ENCODE peak calls at places on chromosomes 7 and 10, in six cellular contexts. P is BJ, K is astrocyte of the spinal cord, F is fibroblast of villous mesenchyme, Z is upper lobe of right lung, R is cardiac fibroblast. S is an unnamed sample.

GRCh38 chr7:139231513-139232376 is 708 bp downstream of the UBN2 start:
- DNase-seq in P (no peak), K (no peak), F (peak; percentile 48), Z (peak; percentile 70), R (peak; percentile 35), S (peak; percentile 12)

GRCh38 chr10:127398140-127398966 is 150.8 kb upstream of the NPS start:
- DNase-seq in P (peak; percentile 22), K (peak; percentile 69), F (peak; percentile 16), Z (no peak), R (peak; percentile 13), S (no peak)

GRCh38 chr7:101602484-101603241 is 26.4 kb downstream of the MYL10 start:
- DNase-seq in P (no peak), K (peak; percentile 60), F (peak; percentile 83), Z (peak; percentile 87), R (peak; percentile 78), S (peak; percentile 81)

GRCh38 chr7:127930341-127931328 is 100.6 kb downstream of the LRRC4 start:
- DNase-seq in P (no peak), K (no peak), F (no peak), Z (no peak), R (no peak), S (no peak)

GRCh38 chr10:129959544-129960492 is 4.3 kb downstream of the EBF3 start:
- DNase-seq in P (no peak), K (no peak), F (no peak), Z (no peak), R (peak; percentile 72), S (no peak)

GRCh38 chr7:96985992-96986391 is 19.4 kb upstream of the DLX6 start:
- DNase-seq in P (no peak), K (no peak), F (no peak), Z (no peak), R (no peak), S (no peak)

GRCh38 chr10:15321431-15322321 is 49.4 kb downstream of the FAM171A1 start:
- DNase-seq in P (peak; percentile 23), K (peak; percentile 46), F (peak; percentile 86), Z (no peak), R (peak; percentile 88), S (no peak)

GRCh38 chr10:6738464-6738824 is 158.4 kb upstream of the PRKCQ start:
- DNase-seq in P (no peak), K (peak; percentile 37), F (peak; percentile 54), Z (no peak), R (no peak), S (no peak)

GRCh38 chr7:1544896-1545416 is 11.0 kb downstream of the TMEM184A start:
- DNase-seq in P (no peak), K (no peak), F (no peak), Z (no peak), R (no peak), S (no peak)

GRCh38 chr7:1544178-1544895 is 11.7 kb downstream of the TMEM184A start:
- DNase-seq in P (no peak), K (no peak), F (no peak), Z (no peak), R (no peak), S (no peak)

GRCh38 chr7:1546909-1547776 is 8.9 kb downstream of the TMEM184A start:
- DNase-seq in P (no peak), K (no peak), F (no peak), Z (no peak), R (no peak), S (no peak)

GRCh38 chr7:1546274-1546908 is 9.6 kb downstream of the TMEM184A start:
- DNase-seq in P (no peak), K (no peak), F (no peak), Z (no peak), R (no peak), S (no peak)

DNA sequence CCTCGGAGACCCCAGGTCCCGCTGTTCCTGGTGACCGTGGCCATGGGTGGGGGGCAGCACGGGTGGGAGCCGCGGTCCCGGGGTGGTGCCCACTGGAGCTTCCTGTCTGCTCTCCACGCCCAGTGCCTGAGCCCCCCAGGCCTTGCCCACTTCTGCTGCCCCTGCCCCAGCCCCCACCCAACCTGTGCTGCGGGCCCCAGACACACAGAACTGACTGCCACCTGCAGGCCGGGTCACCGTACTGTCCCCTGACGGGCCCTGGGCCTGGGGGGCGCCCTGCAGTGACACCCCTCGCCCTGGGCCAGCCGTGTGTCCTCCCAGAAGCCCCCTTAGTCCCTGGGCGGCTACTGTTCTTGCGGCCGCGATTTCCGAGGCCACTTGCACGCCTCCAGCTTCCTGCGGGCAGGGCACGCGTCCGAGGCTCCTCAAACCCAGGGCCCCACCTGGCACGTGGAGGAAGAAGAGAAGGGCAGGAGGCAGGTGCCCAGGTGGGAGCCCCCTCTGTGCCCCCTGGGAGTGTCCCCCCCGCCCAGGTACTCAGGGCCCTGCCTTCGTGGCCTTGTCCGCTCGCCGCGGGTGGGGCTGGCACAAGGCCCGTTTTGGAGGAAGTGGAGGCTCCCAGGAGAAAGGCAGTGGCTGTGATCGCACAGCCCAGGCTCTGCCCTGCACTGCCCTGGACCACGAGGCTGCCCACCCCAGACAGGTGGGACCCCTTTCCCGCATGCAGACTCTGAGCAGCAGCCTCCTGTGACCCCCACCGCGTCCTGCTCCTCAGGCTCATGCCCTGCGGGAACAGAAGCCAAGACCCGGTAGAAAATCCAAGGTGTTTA is 10.4 kb downstream of the TMEM184A start:
- DNase-seq in P (no peak), K (no peak), F (no peak), Z (no peak), R (no peak), S (no peak)
- TF ChIP-seq CTCF in P (no peak), K (no peak), F (no peak), Z (no peak), R (no peak), S (no peak)

DNA sequence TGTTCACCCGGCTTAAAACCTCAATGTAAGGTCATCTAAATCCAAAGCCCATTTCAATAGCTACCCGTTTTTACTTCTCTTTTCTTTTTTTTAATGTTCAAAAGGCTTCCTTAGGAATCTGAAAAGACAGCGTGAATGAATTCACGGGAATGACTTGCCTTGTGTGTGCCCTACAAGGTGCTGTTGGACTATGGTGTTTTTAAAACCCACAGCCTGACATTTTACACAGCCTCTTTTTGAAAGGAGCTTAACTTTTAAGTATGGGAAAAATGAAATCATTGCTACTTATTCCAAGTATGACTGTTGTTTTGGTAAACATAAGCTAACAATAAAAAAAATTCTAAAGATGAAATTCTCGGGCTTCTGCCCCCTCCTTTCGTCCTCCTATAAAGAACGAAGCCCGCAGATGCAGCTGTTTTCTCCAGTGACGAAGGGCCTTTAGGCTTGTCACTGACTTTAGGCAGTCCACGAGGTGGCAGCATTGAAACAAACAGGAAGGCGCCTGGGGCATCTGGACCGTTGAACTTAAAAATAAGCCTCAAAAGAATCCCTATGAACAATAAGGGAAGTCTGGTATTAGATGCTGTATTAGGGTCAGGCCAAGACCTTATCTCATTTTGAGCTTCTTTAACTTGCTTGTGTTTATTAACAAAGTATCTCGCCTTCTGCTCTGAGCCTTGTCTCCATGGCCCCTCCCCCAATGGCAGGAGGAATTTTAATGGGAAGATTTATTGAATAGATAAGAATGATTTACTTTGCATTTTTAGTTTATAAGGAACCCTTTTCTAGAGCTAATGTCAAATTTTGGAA is 141.2 kb downstream of the NRP1 start:
- DNase-seq in P (peak; percentile 47), K (peak; percentile 91), F (peak; percentile 97), Z (peak; percentile 75), R (peak; percentile 93), S (peak; percentile 50)
- TF ChIP-seq CTCF in P (peak; percentile 81), K (peak; percentile 77), F (peak; percentile 81), Z (peak; percentile 85), R (peak; percentile 72), S (peak; percentile 87)

DNA sequence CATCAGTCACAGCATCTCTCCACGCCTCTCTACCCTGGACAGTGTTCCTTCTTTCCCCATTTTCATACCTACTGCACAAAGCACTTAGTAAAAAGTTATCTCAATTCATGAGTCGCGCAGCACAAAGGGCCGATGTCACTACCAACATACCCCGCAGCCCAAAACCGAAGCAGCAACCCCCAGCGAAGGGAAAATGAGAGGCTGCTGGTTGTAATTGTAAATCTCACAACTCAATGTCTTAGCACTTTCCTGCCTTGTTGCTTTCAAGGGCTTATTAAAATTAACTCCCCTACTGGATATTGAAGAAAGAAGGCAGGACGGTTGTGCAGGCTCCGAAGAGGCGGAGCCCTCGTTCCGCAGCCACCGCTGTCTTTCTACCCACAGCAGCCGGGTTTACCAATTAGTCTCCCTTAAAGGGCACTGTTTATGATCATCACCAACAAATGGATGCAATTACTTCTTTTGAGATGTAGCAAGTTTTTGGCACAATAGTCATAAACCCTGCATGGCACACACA is 6.5 kb downstream of the DIP2C start:
- DNase-seq in P (no peak), K (no peak), F (no peak), Z (no peak), R (no peak), S (no peak)
- TF ChIP-seq CTCF in P (no peak), K (no peak), F (no peak), Z (no peak), R (no peak), S (no peak)

DNA sequence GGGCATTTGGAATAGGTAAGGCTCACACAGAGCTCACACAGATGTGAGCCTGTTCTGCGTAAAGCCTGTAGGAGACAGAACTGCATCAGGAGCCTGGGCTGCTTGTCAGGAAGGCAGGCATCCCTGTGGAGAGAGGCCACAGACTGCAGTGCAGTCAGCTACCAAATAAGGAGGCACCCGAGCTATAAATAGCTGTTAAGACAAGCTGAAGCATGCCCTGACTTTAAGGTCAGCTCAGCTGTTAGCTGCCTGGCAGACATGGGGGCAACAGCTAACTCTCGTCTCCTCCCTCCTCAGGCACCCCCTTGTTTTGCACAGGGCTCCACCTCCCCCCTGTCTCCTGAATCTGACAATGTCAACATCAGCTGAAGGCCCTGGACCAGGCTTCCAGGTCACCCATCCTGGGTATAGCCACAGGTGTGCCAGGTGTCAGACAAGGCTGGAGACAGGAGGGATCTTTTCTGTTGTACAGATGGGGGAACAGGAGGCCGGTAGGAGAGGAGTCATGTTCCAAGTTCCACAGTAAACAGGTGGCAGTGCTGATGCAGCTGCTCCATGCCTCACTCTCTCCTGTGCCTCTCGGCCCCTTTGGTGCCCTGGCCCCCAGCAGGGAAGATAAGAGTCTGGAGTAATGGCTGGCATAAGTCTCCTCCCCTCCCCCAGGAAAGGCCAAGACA is 27.6 kb upstream of the MKRN1 start:
- DNase-seq in P (peak; percentile 13), K (peak; percentile 80), F (peak; percentile 55), Z (no peak), R (peak; percentile 64), S (no peak)
- TF ChIP-seq CTCF in P (peak; percentile 34), K (peak; percentile 30), F (peak; percentile 5), Z (no peak), R (no peak), S (no peak)

DNA sequence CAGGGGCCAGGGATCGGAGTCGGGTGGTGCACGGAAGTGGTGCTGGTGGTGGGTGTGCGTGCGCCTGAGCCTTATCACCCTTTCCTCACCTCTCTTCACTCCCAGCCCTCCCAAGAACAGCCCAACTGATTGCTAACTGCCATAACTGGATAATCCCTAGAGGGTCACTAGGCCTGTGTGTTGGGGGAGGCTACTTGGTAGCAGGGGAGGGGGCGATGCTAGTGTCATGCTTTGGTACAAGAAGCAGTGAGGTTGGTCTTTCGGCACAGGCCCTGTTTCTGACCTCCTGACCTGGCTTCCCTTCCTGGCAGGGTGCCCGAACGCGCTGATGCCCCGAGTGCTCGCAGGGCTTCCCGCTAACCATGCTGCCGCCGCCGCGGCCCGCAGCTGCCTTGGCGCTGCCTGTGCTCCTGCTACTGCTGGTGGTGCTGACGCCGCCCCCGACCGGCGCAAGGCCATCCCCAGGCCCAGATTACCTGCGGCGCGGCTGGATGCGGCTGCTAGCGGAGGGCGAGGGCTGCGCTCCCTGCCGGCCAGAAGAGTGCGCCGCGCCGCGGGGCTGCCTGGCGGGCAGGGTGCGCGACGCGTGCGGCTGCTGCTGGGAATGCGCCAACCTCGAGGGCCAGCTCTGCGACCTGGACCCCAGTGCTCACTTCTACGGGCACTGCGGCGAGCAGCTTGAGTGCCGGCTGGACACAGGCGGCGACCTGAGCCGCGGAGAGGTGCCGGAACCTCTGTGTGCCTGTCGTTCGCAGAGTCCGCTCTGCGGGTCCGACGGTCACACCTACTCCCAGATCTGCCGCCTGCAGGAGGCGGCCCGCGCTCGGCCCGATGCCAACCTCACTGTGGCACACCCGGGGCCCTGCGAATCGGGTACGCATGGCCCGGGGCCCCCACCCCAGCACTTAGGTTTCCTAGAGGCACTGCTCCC is 707 bp downstream of the KAZALD1 start:
- DNase-seq in P (no peak), K (no peak), F (peak; percentile 58), Z (peak; percentile 87), R (peak; percentile 51), S (peak; percentile 74)
- TF ChIP-seq CTCF in P (no peak), K (peak; percentile 56), F (peak; percentile 61), Z (peak; percentile 65), R (peak; percentile 24), S (peak; percentile 76)